ENCODE peak calls at places on chromosomes 5 and 9, in five cellular contexts. G is mesothelial cell of epicardium, U is psoas muscle, Z is GM12892, M is M059J. O is an unnamed sample.

GRCh38 chr5:177980776-177981175 is 15.3 kb downstream of the PROP1 start:
- DNase-seq in U (no peak), Z (no peak), G (no peak), M (no peak), O (no peak)

GRCh38 chr5:132459031-132459982 is 31.3 kb downstream of the IRF1 start:
- DNase-seq in M (peak), U (peak), G (no peak), Z (no peak), O (no peak)

GRCh38 chr5:10982616-10983015 is 221.6 kb upstream of the DAP start:
- DNase-seq in U (no peak), G (no peak), M (no peak), Z (no peak), O (no peak)

GRCh38 chr5:143060018-143060417 is 289.8 kb downstream of the ARHGAP26 start:
- DNase-seq in Z (no peak), U (no peak), G (no peak), M (peak), O (no peak)

GRCh38 chr5:108295588-108296368 is 86.1 kb downstream of the FBXL17 start:
- DNase-seq in U (no peak), M (peak), Z (no peak), G (no peak), O (no peak)

GRCh38 chr5:103098993-103099392 is 20.9 kb downstream of the GIN1 start:
- DNase-seq in U (no peak), G (no peak), M (no peak), Z (no peak), O (no peak)

GRCh38 chr9:38008168-38009034 is 60.6 kb downstream of the SHB start:
- DNase-seq in M (peak), G (no peak), Z (peak), U (peak), O (peak)

GRCh38 chr5:118224546-118224945 is 763.8 kb downstream of the DTWD2 start:
- DNase-seq in U (no peak), G (no peak), Z (no peak), M (no peak), O (no peak)

GRCh38 chr5:142749321-142749720 is 20.9 kb upstream of the ARHGAP26 start:
- DNase-seq in Z (no peak), M (peak), G (no peak), U (no peak), O (no peak)

GRCh38 chr9:128828719-128829452 is 708 bp downstream of the SPOUT1 start:
- DNase-seq in U (no peak), Z (peak), M (no peak), G (no peak), O (no peak)

GRCh38 chr9:112793213-112793810 is 42.8 kb downstream of the SNX30 start:
- DNase-seq in Z (peak), M (peak), U (peak), G (no peak), O (peak)

GRCh38 chr5:163005949-163006348 is 431.4 kb upstream of the CCNG1 start:
- DNase-seq in G (no peak), Z (no peak), M (peak), U (no peak), O (no peak)

GRCh38 chr5:54719384-54720306 is 202.1 kb downstream of the SNX18 start:
- DNase-seq in G (no peak), U (no peak), Z (no peak), M (peak), O (peak)

GRCh38 chr9:84436386-84437114 is 96.0 kb upstream of the SLC28A3 start:
- DNase-seq in G (no peak), U (no peak), M (no peak), Z (no peak), O (peak)

GRCh38 chr5:2908086-2908485 is 156.6 kb upstream of the IRX2 start:
- DNase-seq in U (no peak), G (peak), Z (no peak), M (no peak), O (no peak)

GRCh38 chr9:75504721-75505120 is 385.8 kb upstream of the PCSK5 start:
- DNase-seq in Z (no peak), M (no peak), U (no peak), G (no peak), O (no peak)

GRCh38 chr5:151868451-151868850 is 56.2 kb downstream of the GLRA1 start:
- DNase-seq in M (no peak), U (no peak), G (no peak), Z (no peak), O (no peak)

GRCh38 chr9:93154293-93154903 is 20.3 kb upstream of the NINJ1 start:
- DNase-seq in M (peak), G (no peak), Z (no peak), U (no peak), O (no peak)

GRCh38 chr5:78509884-78510769 is 138.4 kb downstream of the LHFPL2 start:
- DNase-seq in M (no peak), U (peak), G (peak), Z (peak), O (peak)

GRCh38 chr5:110651507-110651906 is 75.0 kb downstream of the TMEM232 start:
- DNase-seq in Z (no peak), G (no peak), M (no peak), U (no peak), O (no peak)

GRCh38 chr5:89263846-89264245 is 380.9 kb upstream of the MEF2C start:
- DNase-seq in U (no peak), G (no peak), Z (no peak), M (no peak), O (no peak)

GRCh38 chr5:73238873-73239272 is 65.9 kb downstream of the TMEM174 start:
- DNase-seq in U (no peak), M (no peak), Z (no peak), G (no peak), O (no peak)

GRCh38 chr9:129988607-129989361 is 54.2 kb downstream of the FNBP1 start:
- DNase-seq in U (no peak), M (no peak), G (no peak), Z (no peak), O (no peak)

GRCh38 chr9:99004717-99005460 is 61.2 kb downstream of the COL15A1 start:
- DNase-seq in M (no peak), U (no peak), G (no peak), Z (no peak), O (no peak)

GRCh38 chr5:154191467-154192261 is 1.1 kb downstream of the GALNT10 start:
- DNase-seq in U (no peak), G (no peak), M (no peak), Z (no peak), O (no peak)

GRCh38 chr5:74471875-74472274 is 168.7 kb downstream of the ENC1 start:
- DNase-seq in M (peak), U (no peak), Z (no peak), G (no peak), O (no peak)

GRCh38 chr5:111948078-111948477 is 191.1 kb upstream of the NREP start:
- DNase-seq in Z (no peak), U (no peak), G (no peak), M (no peak), O (no peak)

GRCh38 chr9:87387351-87388055 is 110.2 kb upstream of the DAPK1 start:
- DNase-seq in M (peak), G (no peak), Z (no peak), U (no peak), O (no peak)